ENCODE peak calls at places on chromosome 1, in eight cellular contexts. Z is DMS153, B is EL, M is HCEC 1CT, G is T1000, R is HS-27A, L is foreskin fibroblast, U is K562. Y is an unnamed sample.

GRCh38 chr1:160877221-160877620 is 7.8 kb downstream of the ITLN1 start:
- DNase-seq in Z (no peak), B (no peak), M (no peak), G (no peak), R (no peak), L (no peak), U (no peak), Y (no peak)

GRCh38 chr1:89311757-89312156 is 39.1 kb upstream of the GBP5 start:
- DNase-seq in Z (peak), B (no peak), M (no peak), G (no peak), R (no peak), L (no peak), U (no peak), Y (no peak)

GRCh38 chr1:114154963-114155322 is 1.3 kb upstream of the SYT6 start:
- DNase-seq in Z (no peak), B (peak), M (no peak), G (no peak), R (no peak), L (peak), U (no peak), Y (no peak)

GRCh38 chr1:101370488-101370887 is 133.7 kb downstream of the S1PR1 start:
- DNase-seq in Z (no peak), B (no peak), M (no peak), G (no peak), R (no peak), L (no peak), U (no peak), Y (no peak)

GRCh38 chr1:185152187-185152767 is 4.5 kb downstream of the TRMT1L start:
- DNase-seq in Z (no peak), B (peak), M (no peak), G (no peak), R (no peak), L (peak), U (no peak), Y (no peak)

GRCh38 chr1:221704291-221704690 is 37.6 kb downstream of the DUSP10 start:
- DNase-seq in Z (no peak), B (no peak), M (no peak), G (no peak), R (no peak), L (no peak), U (no peak), Y (no peak)

GRCh38 chr1:6099787-6100765 is 54.4 kb downstream of the KCNAB2 start:
- DNase-seq in Z (no peak), B (no peak), M (no peak), G (no peak), R (no peak), L (no peak), U (no peak), Y (no peak)

GRCh38 chr1:43358121-43358745 is 548 bp upstream of the CDC20 start:
- DNase-seq in Z (peak), B (no peak), M (peak), G (no peak), R (no peak), L (peak), U (peak), Y (no peak)

GRCh38 chr1:172977296-172978027 is 73.3 kb downstream of the TNFSF18 start:
- DNase-seq in Z (no peak), B (peak), M (peak), G (no peak), R (no peak), L (peak), U (no peak), Y (no peak)

GRCh38 chr1:15760520-15761211 is 2.1 kb downstream of the FBLIM1 start:
- DNase-seq in Z (no peak), B (peak), M (peak), G (peak), R (no peak), L (peak), U (peak), Y (no peak)

GRCh38 chr1:16351994-16352841 is at the start of gene FBXO42:
- DNase-seq in Z (peak), B (peak), M (peak), G (peak), R (peak), L (peak), U (peak), Y (peak)

GRCh38 chr1:11147371-11147770 is 41.8 kb upstream of the ANGPTL7 start:
- DNase-seq in Z (no peak), B (peak), M (no peak), G (no peak), R (no peak), L (peak), U (no peak), Y (no peak)

GRCh38 chr1:1122981-1123480 is 7.1 kb upstream of the C1orf159 start:
- DNase-seq in Z (no peak), B (peak), M (no peak), G (peak), R (no peak), L (peak), U (no peak), Y (no peak)

GRCh38 chr1:101128211-101128727 is 102.7 kb upstream of the DPH5 start:
- DNase-seq in Z (no peak), B (no peak), M (no peak), G (no peak), R (no peak), L (no peak), U (peak), Y (no peak)

GRCh38 chr1:5370321-5370720 is 621.9 kb downstream of the NPHP4 start:
- DNase-seq in Z (no peak), B (no peak), M (no peak), G (no peak), R (no peak), L (no peak), U (no peak), Y (no peak)

GRCh38 chr1:198108646-198109045 is 48.2 kb upstream of the NEK7 start:
- DNase-seq in Z (no peak), B (peak), M (no peak), G (no peak), R (no peak), L (peak), U (no peak), Y (no peak)

GRCh38 chr1:169834869-169835268 is 40.2 kb upstream of the METTL18 start:
- DNase-seq in Z (no peak), B (no peak), M (no peak), G (no peak), R (no peak), L (no peak), U (no peak), Y (no peak)

GRCh38 chr1:183302452-183303324 is 115.5 kb downstream of the NMNAT2 start:
- DNase-seq in Z (no peak), B (no peak), M (no peak), G (peak), R (no peak), L (peak), U (no peak), Y (no peak)

GRCh38 chr1:115692224-115692623 is 50.5 kb downstream of the VANGL1 start:
- DNase-seq in Z (no peak), B (no peak), M (no peak), G (no peak), R (no peak), L (no peak), U (no peak), Y (no peak)

Y was measured in activated CD4-positive, CD25-positive, alpha-beta regulatory T cell treated with anti-CD3 and anti-CD28 coated beads, Interleukin-2, amount 50 U/mL, for 16 hours.